ENCODE peak calls at places on chromosomes 5 and 9, in four cellular contexts. L is RWPE1, W is pancreas, B is kidney epithelial cell. V is an unnamed sample.

GRCh38 chr5:93602261-93603149 is 19.5 kb downstream of the NR2F1 start:
- DNase-seq in L (no peak), W (no peak), B (no peak), V (peak; percentile 61)

GRCh38 chr9:125119643-125120286 is 23.6 kb downstream of the SCAI start:
- DNase-seq in L (no peak), W (no peak), B (no peak), V (no peak)

GRCh38 chr9:120532475-120532874 is 47.5 kb downstream of the CDK5RAP2 start:
- DNase-seq in L (peak; percentile 96), W (no peak), B (no peak), V (no peak)

GRCh38 chr5:124963236-124963929 is 216.9 kb upstream of the ZNF608 start:
- DNase-seq in L (peak; percentile 75), W (no peak), B (no peak), V (no peak)

GRCh38 chr5:126354012-126354856 is 69.0 kb upstream of the GRAMD2B start:
- DNase-seq in L (peak; percentile 90), W (no peak), B (peak; percentile 81), V (no peak)

GRCh38 chr5:159905496-159905895 is 10.8 kb upstream of the ADRA1B start:
- DNase-seq in L (peak; percentile 97), W (no peak), B (peak; percentile 97), V (no peak)

GRCh38 chr5:138503487-138504270 is 38.4 kb downstream of the EGR1 start:
- DNase-seq in L (peak; percentile 86), W (no peak), B (no peak), V (peak; percentile 38)

GRCh38 chr9:134186471-134187109 is 22.2 kb upstream of the RNU6ATAC start:
- DNase-seq in L (no peak), W (no peak), B (no peak), V (no peak)

GRCh38 chr9:21903380-21903965 is 90.7 kb downstream of the CDKN2A start:
- DNase-seq in L (no peak), W (no peak), B (no peak), V (no peak)

GRCh38 chr9:112881366-112881765 is 9.3 kb downstream of the SLC46A2 start:
- DNase-seq in L (peak; percentile 83), W (no peak), B (no peak), V (no peak)

GRCh38 chr9:76902395-76902794 is 3.5 kb downstream of the PRUNE2 start:
- DNase-seq in L (no peak), W (no peak), B (no peak), V (no peak)

GRCh38 chr5:79582186-79582585 is 30.1 kb upstream of the TENT2 start:
- DNase-seq in L (no peak), W (no peak), B (no peak), V (no peak)

GRCh38 chr5:132063090-132063911 is 2.8 kb downstream of the IL3 start:
- DNase-seq in L (peak; percentile 86), W (peak; percentile 39), B (no peak), V (peak; percentile 89)

GRCh38 chr9:111586378-111586777 is 13.1 kb downstream of the PTGR1 start:
- DNase-seq in L (no peak), W (no peak), B (no peak), V (no peak)

GRCh38 chr9:20022410-20022809 is 233.6 kb upstream of the SLC24A2 start:
- DNase-seq in L (no peak), W (no peak), B (peak; percentile 55), V (no peak)

GRCh38 chr5:55572011-55572410 is 37.2 kb upstream of the PLPP1 start:
- DNase-seq in L (no peak), W (no peak), B (no peak), V (no peak)

GRCh38 chr5:158054388-158055092 is 195.6 kb upstream of the CLINT1 start:
- DNase-seq in L (peak; percentile 68), W (no peak), B (no peak), V (no peak)

GRCh38 chr5:14062178-14062577 is 81.0 kb upstream of the TRIO start:
- DNase-seq in L (no peak), W (no peak), B (no peak), V (no peak)

GRCh38 chr5:167982-168660 is 23.2 kb upstream of the LRRC14B start:
- DNase-seq in L (peak; percentile 54), W (no peak), B (peak; percentile 63), V (no peak)

GRCh38 chr5:111563041-111563822 is 50.9 kb upstream of the STARD4 start:
- DNase-seq in L (no peak), W (no peak), B (peak; percentile 99), V (no peak)

GRCh38 chr5:116650964-116651363 is 76.3 kb upstream of the SEMA6A start:
- DNase-seq in L (no peak), W (no peak), B (no peak), V (no peak)

GRCh38 chr5:78062645-78063044 is 231.9 kb downstream of the AP3B1 start:
- DNase-seq in L (no peak), W (no peak), B (no peak), V (no peak)

GRCh38 chr9:105306533-105307140 is 62.2 kb downstream of the SLC44A1 start:
- DNase-seq in L (no peak), W (no peak), B (no peak), V (no peak)

GRCh38 chr9:105305834-105306233 is 61.4 kb downstream of the SLC44A1 start:
- DNase-seq in L (no peak), W (no peak), B (no peak), V (no peak)

GRCh38 chr9:105308448-105309412 is 64.3 kb downstream of the SLC44A1 start:
- DNase-seq in L (no peak), W (no peak), B (peak; percentile 26), V (no peak)

GRCh38 chr9:105309531-105309931 is 65.1 kb downstream of the SLC44A1 start:
- DNase-seq in L (no peak), W (no peak), B (no peak), V (no peak)

DNA sequence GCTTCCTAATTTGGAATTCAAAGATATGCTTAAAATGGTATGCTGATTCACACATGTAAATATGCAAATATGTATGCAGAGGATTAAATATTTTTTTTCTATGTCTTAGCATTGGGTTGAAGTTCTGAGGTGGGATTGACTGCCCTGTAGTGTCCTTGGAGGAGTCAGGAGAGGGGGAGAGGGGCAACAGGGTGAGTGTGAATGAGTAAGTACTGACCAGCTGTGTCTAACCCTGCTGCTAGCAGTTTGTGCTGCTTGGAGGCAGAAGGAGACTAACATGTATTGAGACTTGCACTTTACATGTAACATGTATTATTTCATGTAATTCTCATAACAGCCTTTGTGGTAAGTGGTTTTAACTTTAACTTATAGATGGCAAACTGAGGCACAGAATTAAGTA is 63.3 kb downstream of the SLC44A1 start:
- DNase-seq in L (no peak), W (no peak), B (no peak), V (no peak)
- TF ChIP-seq CTCF in L (no peak), W (no peak), B (no peak), V (no peak)

GRCh38 chr9:93003552-93004407 is 54.7 kb upstream of the SUSD3 start:
- DNase-seq in L (peak; percentile 83), W (peak; percentile 56), B (no peak), V (peak; percentile 65)
- TF ChIP-seq CTCF in L (peak; percentile 93), W (peak; percentile 40), B (peak; percentile 65), V (peak; percentile 66)

GRCh38 chr5:130109152-130109551 is 204.9 kb downstream of the CHSY3 start:
- DNase-seq in L (peak; percentile 57), W (no peak), B (peak; percentile 2), V (no peak)
- TF ChIP-seq CTCF in L (peak; percentile 72), W (no peak), B (peak; percentile 48), V (peak; percentile 71)

GRCh38 chr9:1701113-1701512 is 314.0 kb upstream of the SMARCA2 start:
- DNase-seq in L (no peak), W (no peak), B (no peak), V (no peak)
- TF ChIP-seq CTCF in L (no peak), W (no peak), B (no peak), V (no peak)